ENCODE peak calls at places on chromosomes 3 and 15, in six cellular contexts. E, V, A, Z, X and N are unnamed samples.

GRCh38 chr3:112338021-112338726 is 5.2 kb downstream of the CD200 start:
- DNase-seq in X (no peak), A (no peak), V (no peak), Z (no peak), E (no peak), N (no peak)

GRCh38 chr3:28322464-28322863 is 26.1 kb upstream of the ZCWPW2 start:
- DNase-seq in E (no peak), X (no peak), Z (no peak), V (no peak), A (no peak), N (no peak)

GRCh38 chr3:184231671-184232070 is 2.3 kb downstream of the VWA5B2 start:
- DNase-seq in X (no peak), V (no peak), A (no peak), E (no peak), Z (no peak), N (no peak)

GRCh38 chr3:69716119-69716518 is 23.1 kb upstream of the MITF start:
- DNase-seq in A (no peak), Z (no peak), X (no peak), V (no peak), E (no peak), N (no peak)

GRCh38 chr15:65951007-65951406 is 81.7 kb downstream of the RAB11A start:
- DNase-seq in E (no peak), X (no peak), Z (no peak), A (no peak), V (no peak), N (no peak)

GRCh38 chr3:77320514-77320913 is 280.6 kb downstream of the ROBO2 start:
- DNase-seq in V (peak; percentile 25), Z (no peak), A (no peak), E (peak; percentile 43), X (peak; percentile 1), N (no peak)

GRCh38 chr3:43190682-43191081 is 84.8 kb upstream of the POMGNT2 start:
- DNase-seq in Z (no peak), V (no peak), E (no peak), A (no peak), X (no peak), N (no peak)

GRCh38 chr3:184289426-184289938 is 9.6 kb upstream of the PSMD2 start:
- DNase-seq in A (peak; percentile 91), E (peak; percentile 79), X (peak; percentile 76), V (no peak), Z (no peak), N (peak; percentile 86)

GRCh38 chr3:70358978-70359580 is 46.6 kb upstream of the MDFIC2 start:
- DNase-seq in E (peak; percentile 10), Z (no peak), A (no peak), V (peak; percentile 2), X (peak; percentile 0), N (no peak)

GRCh38 chr3:27905625-27906024 is 183.5 kb upstream of the EOMES start:
- DNase-seq in V (no peak), Z (no peak), A (no peak), X (no peak), E (no peak), N (no peak)

GRCh38 chr3:141996437-141996836 is 120.0 kb downstream of the ATP1B3 start:
- DNase-seq in Z (no peak), X (no peak), E (no peak), A (no peak), V (no peak), N (no peak)

GRCh38 chr3:129576514-129577345 is 29.7 kb downstream of the PLXND1 start:
- DNase-seq in Z (peak; percentile 35), X (no peak), A (no peak), V (peak; percentile 33), E (no peak), N (peak; percentile 86)

GRCh38 chr3:157442729-157443128 is 6.1 kb downstream of the PTX3 start:
- DNase-seq in V (no peak), E (peak; percentile 52), X (no peak), Z (no peak), A (no peak), N (no peak)

GRCh38 chr3:89474333-89475130 is 367.1 kb downstream of the EPHA3 start:
- DNase-seq in X (no peak), A (no peak), E (no peak), V (no peak), Z (no peak), N (peak; percentile 55)

GRCh38 chr3:66158933-66159332 is 61.9 kb upstream of the SLC25A26 start:
- DNase-seq in E (no peak), X (no peak), Z (no peak), V (peak; percentile 37), A (no peak), N (no peak)

GRCh38 chr3:185009650-185010049 is 143.2 kb downstream of the C3orf70 start:
- DNase-seq in A (no peak), E (no peak), V (no peak), X (no peak), Z (no peak), N (no peak)

GRCh38 chr15:52518972-52519371 is 9.7 kb downstream of the MYO5A start:
- DNase-seq in A (no peak), E (no peak), Z (no peak), X (no peak), V (no peak), N (no peak)

GRCh38 chr3:138418556-138419206 is 15.7 kb upstream of the ESYT3 start:
- DNase-seq in X (no peak), E (no peak), A (no peak), Z (no peak), V (no peak), N (no peak)

GRCh38 chr3:127803619-127804018 is 18.7 kb downstream of the MGLL start:
- DNase-seq in A (no peak), X (peak; percentile 93), Z (no peak), V (no peak), E (no peak), N (peak; percentile 33)

GRCh38 chr3:127804141-127804540 is 18.2 kb downstream of the MGLL start:
- DNase-seq in V (no peak), Z (no peak), A (no peak), E (no peak), X (no peak), N (no peak)

GRCh38 chr3:127802620-127803019 is 19.7 kb downstream of the MGLL start:
- DNase-seq in Z (no peak), E (no peak), A (no peak), V (no peak), X (no peak), N (no peak)

GRCh38 chr3:127808197-127808596 is 14.1 kb downstream of the MGLL start:
- DNase-seq in V (no peak), E (no peak), X (no peak), Z (peak; percentile 63), A (no peak), N (no peak)

GRCh38 chr3:127805026-127805753 is 17.1 kb downstream of the MGLL start:
- DNase-seq in X (no peak), A (no peak), V (no peak), E (no peak), Z (no peak), N (no peak)
- TF ChIP-seq JUND in X (no peak), A (no peak), V (no peak), E (no peak), Z (no peak), N (no peak)

DNA sequence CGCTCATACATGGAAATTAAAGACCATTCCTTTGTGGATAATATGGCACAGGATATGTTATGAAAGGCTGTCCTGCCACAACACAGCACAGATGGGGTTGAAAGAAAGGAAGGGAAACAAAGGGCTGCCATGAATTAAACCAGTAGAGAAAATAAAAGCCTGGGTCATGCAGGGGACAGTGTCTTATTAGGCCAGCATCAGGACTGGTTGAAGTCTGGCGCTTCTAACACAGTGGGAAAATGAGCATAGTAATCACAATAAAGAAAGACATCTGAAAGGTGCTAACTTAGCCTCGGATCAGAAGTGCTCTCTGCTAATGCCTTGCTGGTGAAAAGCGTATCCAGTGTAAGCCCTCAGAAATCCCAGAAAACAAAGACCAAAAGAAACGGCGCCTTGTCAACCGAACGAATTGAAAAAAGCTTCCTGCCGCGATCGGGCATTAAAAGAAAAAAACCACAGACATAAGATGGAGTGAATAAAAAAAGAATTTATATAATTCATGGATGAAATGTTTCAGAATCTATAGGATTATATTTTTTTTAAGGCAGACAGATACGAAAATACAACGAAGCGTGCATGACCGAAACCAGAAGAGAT is 578 bp upstream of the MKRN3 start:
- DNase-seq in E (peak; percentile 46), V (no peak), Z (no peak), A (no peak), X (no peak), N (no peak)
- TF ChIP-seq JUND in E (no peak), V (no peak), Z (no peak), A (no peak), X (no peak), N (no peak)

GRCh38 chr3:149473314-149473990 is 1.0 kb upstream of the TM4SF4 start:
- DNase-seq in V (no peak), Z (no peak), A (no peak), E (no peak), X (peak; percentile 19), N (peak; percentile 89)
- TF ChIP-seq JUND in V (no peak), Z (no peak), A (no peak), E (no peak), X (peak; percentile 41), N (no peak)

GRCh38 chr15:35547775-35548364 is 1.9 kb upstream of the DPH6 start:
- DNase-seq in V (no peak), A (peak; percentile 65), Z (no peak), X (no peak), E (peak; percentile 92), N (no peak)
- TF ChIP-seq JUND in V (no peak), A (no peak), Z (no peak), X (no peak), E (no peak), N (no peak)

GRCh38 chr15:41022487-41023090 is 69.3 kb downstream of the CHAC1 start:
- DNase-seq in Z (peak; percentile 21), A (peak; percentile 58), E (peak; percentile 46), V (peak; percentile 28), X (peak; percentile 28), N (peak; percentile 68)
- TF ChIP-seq JUND in Z (no peak), A (no peak), E (no peak), V (no peak), X (no peak), N (no peak)

GRCh38 chr15:93019091-93019490 is 69.9 kb downstream of the RGMA start:
- DNase-seq in V (no peak), X (no peak), E (no peak), A (no peak), Z (no peak), N (no peak)

GRCh38 chr15:93020976-93021772 is 67.8 kb downstream of the RGMA start:
- DNase-seq in X (no peak), A (no peak), V (no peak), E (no peak), Z (peak; percentile 5), N (no peak)

GRCh38 chr15:93019971-93020370 is 69.0 kb downstream of the RGMA start:
- DNase-seq in E (no peak), X (no peak), V (no peak), Z (no peak), A (no peak), N (no peak)

GRCh38 chr15:93017521-93017920 is 71.5 kb downstream of the RGMA start:
- DNase-seq in A (no peak), Z (no peak), V (no peak), E (no peak), X (no peak), N (no peak)

GRCh38 chr15:93018574-93018973 is 70.4 kb downstream of the RGMA start:
- DNase-seq in E (no peak), Z (no peak), A (no peak), X (no peak), V (no peak), N (peak; percentile 30)
- TF ChIP-seq JUND in E (no peak), Z (no peak), A (no peak), X (no peak), V (no peak), N (no peak)